ENCODE peak calls at places on chromosomes 5 and 9, in four cellular contexts. X is IMR-90, F is HepG2, J is HCT116. N is an unnamed sample.

GRCh38 chr5:64384761-64385160 is 121.1 kb upstream of the RGS7BP start:
- DNase-seq in J (peak; percentile 2), F (peak; percentile 12), X (no peak), N (no peak)

GRCh38 chr5:149840226-149840825 is 104.3 kb downstream of the PDE6A start:
- DNase-seq in X (no peak), F (no peak), J (no peak), N (no peak)

GRCh38 chr5:1038417-1039209 is 30.0 kb downstream of the NKD2 start:
- DNase-seq in J (no peak), F (no peak), X (no peak), N (no peak)

GRCh38 chr9:88477300-88477751 is 57.7 kb upstream of the NXNL2 start:
- DNase-seq in J (no peak), F (no peak), X (peak; percentile 99), N (no peak)

GRCh38 chr5:67129768-67130167 is 66.8 kb downstream of the CD180 start:
- DNase-seq in X (no peak), J (no peak), F (no peak), N (no peak)

GRCh38 chr5:154470949-154471870 is 6.8 kb downstream of the HAND1 start:
- DNase-seq in J (no peak), F (no peak), X (no peak), N (no peak)

GRCh38 chr9:21434202-21435014 is 5.8 kb upstream of the IFNA1 start:
- DNase-seq in F (peak; percentile 52), J (peak; percentile 63), X (peak; percentile 73), N (no peak)

GRCh38 chr9:110443878-110444245 is 106.2 kb upstream of the TXNDC8 start:
- DNase-seq in X (peak; percentile 80), J (no peak), F (no peak), N (no peak)

GRCh38 chr5:174300118-174300940 is 254.8 kb downstream of the NSG2 start:
- DNase-seq in F (no peak), X (no peak), J (no peak), N (no peak)

GRCh38 chr5:151664694-151665583 is 21.8 kb downstream of the SPARC start:
- DNase-seq in J (no peak), F (no peak), X (peak; percentile 91), N (no peak)

GRCh38 chr5:57841671-57842375 is 359.2 kb upstream of the ACTBL2 start:
- DNase-seq in X (peak; percentile 96), J (peak; percentile 65), F (no peak), N (no peak)

GRCh38 chr9:89919171-89919681 is 314.4 kb downstream of the GADD45G start:
- DNase-seq in J (peak; percentile 15), X (no peak), F (peak; percentile 6), N (peak; percentile 22)

GRCh38 chr9:36874921-36875320 is 159.1 kb downstream of the PAX5 start:
- DNase-seq in J (no peak), X (peak; percentile 10), F (no peak), N (no peak)

GRCh38 chr5:177317959-177318377 is 6.3 kb upstream of the MXD3 start:
- DNase-seq in X (peak; percentile 80), J (peak; percentile 63), F (peak; percentile 75), N (no peak)

GRCh38 chr5:36607838-36608783 is 1.7 kb downstream of the SLC1A3 start:
- DNase-seq in X (no peak), F (no peak), J (no peak), N (no peak)

GRCh38 chr5:159851053-159851452 is 65.2 kb upstream of the ADRA1B start:
- DNase-seq in F (no peak), X (peak; percentile 17), J (no peak), N (no peak)

GRCh38 chr9:133713211-133713959 is 24.8 kb downstream of the SARDH start:
- DNase-seq in J (no peak), F (peak; percentile 58), X (no peak), N (no peak)

GRCh38 chr9:36961568-36962360 is 72.3 kb downstream of the PAX5 start:
- DNase-seq in J (no peak), X (no peak), F (no peak), N (no peak)

GRCh38 chr9:81393985-81394811 is 295.1 kb downstream of the TLE1 start:
- DNase-seq in X (peak; percentile 61), F (no peak), J (no peak), N (no peak)

GRCh38 chr5:89628876-89629635 is 746.1 kb upstream of the MEF2C start:
- DNase-seq in J (no peak), F (no peak), X (no peak), N (no peak)

GRCh38 chr5:164353155-164353554 is 847.7 kb downstream of the MAT2B start:
- DNase-seq in J (no peak), F (no peak), X (peak; percentile 54), N (no peak)

GRCh38 chr9:136791466-136792276 is 527 bp downstream of the TMEM141 start:
- DNase-seq in F (peak; percentile 47), X (no peak), J (peak; percentile 68), N (peak; percentile 75)

GRCh38 chr5:34474573-34475021 is 181.5 kb upstream of the RAI14 start:
- DNase-seq in F (peak; percentile 40), X (peak; percentile 77), J (peak; percentile 38), N (no peak)

GRCh38 chr5:65952259-65952658 is 25.9 kb downstream of the ERBIN start:
- DNase-seq in F (no peak), X (no peak), J (no peak), N (no peak)

GRCh38 chr5:142201471-142201887 is 92.9 kb downstream of the NDFIP1 start:
- DNase-seq in J (peak; percentile 24), F (no peak), X (peak; percentile 99), N (no peak)

GRCh38 chr5:65299841-65300240 is 181.9 kb downstream of the ADAMTS6 start:
- DNase-seq in J (no peak), F (no peak), X (peak; percentile 97), N (no peak)

GRCh38 chr9:17993009-17993408 is 414.1 kb downstream of the SH3GL2 start:
- DNase-seq in F (no peak), X (no peak), J (no peak), N (no peak)

GRCh38 chr5:174690256-174690655 is 34.1 kb upstream of the MSX2 start:
- DNase-seq in J (no peak), X (peak; percentile 18), F (no peak), N (no peak)

GRCh38 chr5:153573326-153574033 is 83.0 kb downstream of the GRIA1 start:
- DNase-seq in X (no peak), F (no peak), J (no peak), N (no peak)

GRCh38 chr9:137461663-137462395 is 2.7 kb upstream of the NSMF start:
- DNase-seq in J (peak; percentile 78), F (no peak), X (no peak), N (peak; percentile 93)

GRCh38 chr5:150117945-150118560 is 31.7 kb upstream of the CSF1R start:
- DNase-seq in F (no peak), X (no peak), J (no peak), N (no peak)

GRCh38 chr5:60972225-60972624 is 27.2 kb downstream of the NDUFAF2 start:
- DNase-seq in X (no peak), J (no peak), F (no peak), N (peak; percentile 15)

GRCh38 chr9:14616188-14616982 is 76.8 kb downstream of the ZDHHC21 start:
- DNase-seq in J (peak; percentile 32), F (peak; percentile 39), X (peak; percentile 73), N (peak; percentile 14)

GRCh38 chr9:136245194-136246150 is at the start of gene QSOX2:
- DNase-seq in J (peak; percentile 54), F (peak; percentile 46), X (peak; percentile 76), N (peak; percentile 81)

GRCh38 chr5:82364497-82364896 is 86.3 kb upstream of the RPS23 start:
- DNase-seq in X (peak; percentile 71), F (no peak), J (no peak), N (no peak)

GRCh38 chr9:82726404-82727276 is 336.3 kb downstream of the RASEF start:
- DNase-seq in J (no peak), F (no peak), X (no peak), N (no peak)

GRCh38 chr9:82729141-82729540 is 333.8 kb downstream of the RASEF start:
- DNase-seq in X (no peak), F (no peak), J (no peak), N (no peak)

DNA sequence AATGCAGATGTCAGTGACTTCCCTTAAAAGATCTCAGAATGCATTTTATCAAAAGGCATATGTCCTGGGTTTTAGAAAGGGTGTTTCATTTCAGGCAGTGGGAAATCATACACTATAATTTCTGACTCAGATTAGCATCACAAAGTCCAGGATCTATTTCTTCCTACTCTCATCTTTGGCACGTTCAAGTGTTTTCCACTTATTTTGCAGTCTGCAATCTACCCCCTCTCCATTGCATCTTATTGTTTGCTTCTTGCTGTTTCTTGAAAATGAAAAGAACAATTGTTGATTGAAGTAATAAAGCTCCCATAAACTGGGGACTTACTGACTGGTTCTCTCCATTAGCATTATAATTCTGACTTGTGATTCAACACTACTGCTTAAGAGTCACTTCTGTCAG is 333.0 kb downstream of the RASEF start:
- DNase-seq in F (no peak), X (no peak), J (no peak), N (no peak)
- H3K4me3 ChIP-seq in F (no peak overlapping the region), X (no peak overlapping the region), J (no peak overlapping the region), N (no peak overlapping the region)

GRCh38 chr9:13580760-13581159 is 301.3 kb upstream of the MPDZ start:
- DNase-seq in J (no peak), X (no peak), F (no peak), N (no peak)
- TF ChIP-seq CTCF in J (no peak), X (no peak), F (no peak), N (no peak)

DNA sequence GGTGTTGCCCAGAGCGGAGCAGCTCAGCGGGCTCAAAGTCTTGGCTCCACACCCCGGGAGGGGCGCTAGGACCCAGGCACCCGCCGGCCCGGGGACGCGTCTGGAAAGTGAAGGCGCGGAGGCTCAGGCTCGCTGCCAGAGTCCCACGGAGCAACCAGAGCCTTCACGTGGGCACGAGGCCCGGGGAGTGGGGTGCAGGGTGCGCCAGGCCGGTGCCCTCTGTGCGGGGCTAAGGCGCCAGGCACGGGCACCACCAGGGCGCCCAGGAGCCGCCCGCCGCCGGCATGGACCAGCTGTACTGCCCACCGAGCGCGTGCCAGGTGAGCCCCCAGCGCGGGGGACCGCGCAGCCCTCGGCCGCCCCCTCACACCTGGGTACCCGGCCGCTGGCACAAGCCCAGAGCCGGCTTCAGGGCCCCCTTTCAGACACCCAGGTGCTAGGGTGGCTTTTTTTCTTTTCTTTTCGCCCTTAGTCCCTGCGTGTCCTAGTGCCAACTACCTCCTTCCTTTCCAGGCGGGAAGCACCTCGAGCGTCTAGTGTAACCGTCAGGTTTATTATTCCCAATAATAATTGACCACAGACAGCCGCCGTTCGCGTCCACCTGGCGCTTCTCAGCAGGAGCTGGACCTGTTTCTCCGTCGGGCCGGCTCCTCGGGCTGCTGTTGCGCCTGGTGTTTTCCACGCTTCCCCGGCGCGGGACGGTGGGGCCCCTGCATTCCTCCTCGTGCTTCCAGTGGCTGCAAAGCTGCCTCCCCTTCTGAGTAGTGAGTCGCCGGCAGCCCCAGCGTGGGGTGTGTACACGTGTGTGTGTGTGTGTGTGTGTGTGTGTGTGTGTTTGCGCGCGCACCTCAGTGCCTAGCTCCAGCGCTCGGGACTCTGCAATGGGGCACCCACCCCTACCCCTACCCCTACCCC is 30.1 kb upstream of the PDE8B start:
- DNase-seq in J (no peak), X (no peak), F (no peak), N (no peak)
- H3K27me3 ChIP-seq in J (no peaks in the 10 kb centered on the region), X (peaks cover 55% of the 10 kb centered on the region), F (peaks cover 5% of the 10 kb centered on the region), N (no peaks in the 10 kb centered on the region)

DNA sequence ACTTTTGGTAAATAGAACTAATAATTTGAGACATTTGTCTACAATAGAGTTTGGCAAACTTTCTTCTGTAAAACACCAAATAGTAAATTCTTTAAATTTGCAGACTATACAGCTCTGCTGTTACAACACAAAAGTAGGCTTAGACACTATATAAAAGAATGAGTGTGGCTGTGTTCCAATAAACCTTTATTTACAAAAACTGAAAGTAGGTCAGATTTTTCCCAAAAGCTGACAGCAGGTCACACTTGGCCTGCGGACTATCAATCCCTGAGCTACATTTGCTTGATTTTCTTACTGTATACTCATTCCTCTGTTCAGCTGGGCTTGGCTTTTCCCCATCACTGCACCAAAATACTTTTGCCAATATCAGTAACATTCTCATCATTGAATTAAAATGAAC is 189.4 kb downstream of the COMMD10 start:
- DNase-seq in J (no peak), X (no peak), F (no peak), N (no peak)
- H3K4me3 ChIP-seq in J (no peak overlapping the region), X (no peak overlapping the region), F (no peak overlapping the region), N (no peak overlapping the region)

N was measured in GM06990.